ENCODE peak calls at places on chromosomes 12 and 14, in six cellular contexts. Q is HepG2, C is right lobe of liver, O is lung, W is left lung, U is heart right ventricle. H is an unnamed sample.

GRCh38 chr14:68211421-68211820 is 391.8 kb downstream of the RAD51B start:
- DNase-seq in Q (no peak), W (no peak), O (no peak), U (no peak), C (no peak), H (no peak)

GRCh38 chr12:83818888-83819287 is 1093.7 kb downstream of the SLC6A15 start:
- DNase-seq in O (no peak), Q (no peak), U (no peak), W (no peak), C (no peak), H (no peak)

GRCh38 chr14:61153436-61153835 is 127.7 kb downstream of the TMEM30B start:
- DNase-seq in U (no peak), W (no peak), O (no peak), Q (peak; percentile 6), C (no peak), H (no peak)

GRCh38 chr14:72818998-72819397 is 74.9 kb downstream of the DPF3 start:
- DNase-seq in U (no peak), W (no peak), O (no peak), C (no peak), Q (no peak), H (no peak)

GRCh38 chr14:103854822-103855733 is 7.7 kb upstream of the PPP1R13B start:
- DNase-seq in C (no peak), U (peak; percentile 60), W (peak; percentile 78), O (peak; percentile 70), Q (peak; percentile 55), H (no peak)

GRCh38 chr14:30808576-30808975 is 65.8 kb upstream of the COCH start:
- DNase-seq in U (no peak), C (no peak), Q (no peak), W (no peak), O (no peak), H (no peak)

GRCh38 chr12:28237423-28237822 is 47.2 kb downstream of the CCDC91 start:
- DNase-seq in U (no peak), W (no peak), O (no peak), C (no peak), Q (peak; percentile 2), H (no peak)

GRCh38 chr12:24081092-24081529 is 131.6 kb upstream of the SOX5 start:
- DNase-seq in O (no peak), C (no peak), U (no peak), W (no peak), Q (no peak), H (no peak)

GRCh38 chr14:29521526-29522137 is 406.0 kb downstream of the PRKD1 start:
- DNase-seq in W (no peak), Q (no peak), C (no peak), U (no peak), O (no peak), H (no peak)
- TF ChIP-seq CTCF in W (no peak), Q (peak; percentile 65), C (no peak), U (no peak), O (no peak), H (no peak)

GRCh38 chr14:105241641-105242040 is 6.7 kb upstream of the BTBD6 start:
- DNase-seq in W (peak; percentile 77), Q (no peak), O (no peak), U (no peak), C (no peak), H (no peak)

GRCh38 chr14:105247715-105248367 is 492 bp upstream of the BTBD6 start:
- DNase-seq in W (peak; percentile 78), C (no peak), U (no peak), Q (no peak), O (no peak), H (no peak)

GRCh38 chr14:105247026-105247425 is 1.3 kb upstream of the BTBD6 start:
- DNase-seq in W (peak; percentile 45), U (no peak), O (no peak), C (no peak), Q (no peak), H (no peak)

GRCh38 chr14:105240811-105241576 is 7.3 kb upstream of the BTBD6 start:
- DNase-seq in Q (no peak), U (no peak), W (peak; percentile 67), C (no peak), O (no peak), H (no peak)

DNA sequence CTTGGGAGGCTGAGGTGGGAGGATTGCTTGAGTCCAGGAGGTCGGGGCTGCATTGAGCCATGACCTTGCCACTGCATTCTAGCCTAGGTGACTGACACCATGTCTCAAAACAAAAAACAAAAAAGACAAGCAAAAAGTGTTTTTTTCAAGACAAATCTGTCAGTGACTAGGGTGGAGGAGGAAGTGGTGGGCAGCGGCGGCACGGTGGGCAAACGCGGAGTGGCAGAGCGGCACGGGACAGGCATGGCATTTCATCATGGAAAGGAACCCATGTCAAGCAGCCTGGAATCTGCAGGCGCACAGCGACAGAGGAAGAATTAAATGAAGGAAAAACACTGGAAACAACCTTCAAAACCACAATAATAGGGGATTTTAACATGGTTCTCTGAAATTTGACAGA is 4.0 kb upstream of the BTBD6 start:
- DNase-seq in O (no peak), C (no peak), U (no peak), Q (no peak), W (peak; percentile 39), H (no peak)
- H3K27ac ChIP-seq in O (no peak overlapping the region), C (no peak overlapping the region), U (no peak overlapping the region), Q (no peak overlapping the region), W (no peak overlapping the region), H (no peak overlapping the region)

GRCh38 chr12:69154585-69155363 is 84.6 kb upstream of the CPSF6 start:
- DNase-seq in O (peak; percentile 72), Q (peak; percentile 60), W (no peak), U (peak; percentile 49), C (peak; percentile 73), H (no peak)

GRCh38 chr12:69151254-69151751 is 88.1 kb upstream of the CPSF6 start:
- DNase-seq in O (no peak), W (no peak), U (no peak), C (no peak), Q (no peak), H (no peak)

GRCh38 chr12:69161835-69162234 is 77.5 kb upstream of the CPSF6 start:
- DNase-seq in O (no peak), U (no peak), Q (no peak), C (no peak), W (no peak), H (no peak)

GRCh38 chr12:69157023-69157655 is 82.2 kb upstream of the CPSF6 start:
- DNase-seq in Q (peak; percentile 63), O (peak; percentile 89), W (peak; percentile 96), C (peak; percentile 88), U (peak; percentile 85), H (peak; percentile 78)
- TF ChIP-seq CTCF in Q (peak; percentile 93), O (peak; percentile 77), W (peak; percentile 94), C (peak; percentile 96), U (peak; percentile 99), H (peak; percentile 83)

GRCh38 chr12:57781801-57782200 is 786 bp upstream of the TSFM start:
- DNase-seq in W (no peak), O (no peak), U (no peak), Q (no peak), C (no peak), H (no peak)
- H3K27ac ChIP-seq in W (no peak overlapping the region), O (no peak overlapping the region), U (no peak overlapping the region), Q (no peak overlapping the region), C (no peak overlapping the region), H (no peak overlapping the region)

GRCh38 chr14:51398898-51399297 is 158.9 kb downstream of the TMX1 start:
- DNase-seq in U (no peak), Q (no peak), C (no peak), O (no peak), W (no peak), H (no peak)
- TF ChIP-seq CTCF in U (no peak), Q (no peak), C (no peak), O (no peak), W (no peak), H (no peak)